ENCODE peak calls at places on chromosomes 6 and 20, in seven cellular contexts. B is iris pigment epithelial cell, Q is AG08396, O is Calu3, J is IMR-90, F is HTR-8/SVneo, M is ascending aorta. Z is an unnamed sample.

GRCh38 chr6:63261820-63262219 is 50.6 kb downstream of the FKBP1C start:
- DNase-seq in B (no peak), Q (no peak), O (no peak), J (no peak), F (no peak), M (no peak), Z (no peak)

GRCh38 chr20:14580426-14581074 is 243.1 kb upstream of the FLRT3 start:
- DNase-seq in B (no peak), Q (no peak), O (no peak), J (no peak), F (no peak), M (no peak), Z (no peak)

GRCh38 chr6:145345094-145345493 is 390.2 kb downstream of the EPM2A start:
- DNase-seq in B (no peak), Q (no peak), O (no peak), J (no peak), F (no peak), M (no peak), Z (no peak)

GRCh38 chr20:34708621-34709043 is 4.5 kb downstream of the TP53INP2 start:
- DNase-seq in B (peak; percentile 43), Q (peak; percentile 48), O (peak; percentile 84), J (peak; percentile 16), F (no peak), M (peak; percentile 73), Z (no peak)

GRCh38 chr6:105113422-105113821 is 66.4 kb downstream of the POPDC3 start:
- DNase-seq in B (no peak), Q (no peak), O (no peak), J (no peak), F (no peak), M (no peak), Z (no peak)

GRCh38 chr6:141347075-141347474 is 785.6 kb upstream of the GJE1 start:
- DNase-seq in B (no peak), Q (no peak), O (no peak), J (no peak), F (no peak), M (no peak), Z (no peak)

GRCh38 chr6:100538086-100538485 is 73.4 kb upstream of the SIM1 start:
- DNase-seq in B (peak; percentile 14), Q (no peak), O (no peak), J (no peak), F (no peak), M (no peak), Z (no peak)

GRCh38 chr6:39263299-39264037 is 34.2 kb upstream of the KCNK5 start:
- DNase-seq in B (no peak), Q (no peak), O (no peak), J (no peak), F (no peak), M (no peak), Z (no peak)

GRCh38 chr6:34151321-34152041 is 5.6 kb upstream of the GRM4 start:
- DNase-seq in B (no peak), Q (no peak), O (peak; percentile 75), J (no peak), F (no peak), M (peak; percentile 43), Z (peak; percentile 62)

GRCh38 chr6:125835221-125835744 is 44.5 kb downstream of the NCOA7 start:
- DNase-seq in B (peak; percentile 93), Q (peak; percentile 9), O (no peak), J (peak; percentile 75), F (no peak), M (no peak), Z (no peak)

Z was measured in cardiac septum.